ENCODE peak calls at places on chromosomes 12 and 14, in seven cellular contexts. Y is HCT116, Z is GM23248, B is PC-3, U is PC-9, M is MM.1S, C is hepatocyte. X is an unnamed sample. For H3K9me2, the result is how much of the 10 kb centered on the place peaks cover.

GRCh38 chr12:14693116-14693515 is 3.3 kb downstream of the GUCY2C start:
- DNase-seq in B (no peak), Z (no peak), U (no peak), M (no peak), Y (no peak), C (no peak), X (no peak)

GRCh38 chr12:89707623-89707991 is 1.0 kb downstream of the ATP2B1 start:
- DNase-seq in M (peak), C (peak), B (no peak), U (no peak), Y (no peak), Z (peak), X (peak)

GRCh38 chr14:81353691-81354323 is 46.3 kb downstream of the STON2 start:
- DNase-seq in U (no peak), M (no peak), Y (no peak), B (no peak), C (no peak), Z (no peak), X (peak)

GRCh38 chr12:95201056-95201670 is 16.1 kb downstream of the FGD6 start:
- DNase-seq in U (peak), B (peak), Y (no peak), M (no peak), Z (peak), C (no peak), X (no peak)

GRCh38 chr14:106522990-106523389 is 996.6 kb downstream of the TMEM121 start:
- DNase-seq in Y (no peak), M (no peak), U (no peak), B (no peak), Z (no peak), C (no peak), X (no peak)

GRCh38 chr12:106759526-106760183 is 14.8 kb upstream of the RIC8B start:
- DNase-seq in Y (no peak), Z (peak), U (no peak), M (peak), B (no peak), C (no peak), X (no peak)

GRCh38 chr14:71693373-71693772 is 238.9 kb upstream of the RGS6 start:
- DNase-seq in M (no peak), C (no peak), Y (no peak), Z (peak), B (no peak), U (no peak), X (no peak)

GRCh38 chr14:96584199-96584906 is 82.2 kb downstream of the PAPOLA start:
- DNase-seq in C (peak), Y (peak), U (no peak), Z (peak), M (peak), B (peak), X (peak)

GRCh38 chr12:81800298-81801148 is 41.4 kb upstream of the PPFIA2 start:
- DNase-seq in Z (peak), B (no peak), C (no peak), U (no peak), Y (no peak), M (no peak), X (peak)

GRCh38 chr14:31080060-31080459 is 53.9 kb upstream of the STRN3 start:
- DNase-seq in M (no peak), C (no peak), U (peak), B (peak), Y (no peak), Z (no peak), X (no peak)

GRCh38 chr14:104343294-104343625 is 204.9 kb downstream of the KIF26A start:
- DNase-seq in Z (no peak), C (no peak), M (no peak), B (no peak), Y (no peak), U (no peak), X (no peak)

GRCh38 chr14:78543433-78543832 is 373.3 kb downstream of the NRXN3 start:
- DNase-seq in M (no peak), U (no peak), Y (no peak), C (no peak), B (no peak), Z (no peak), X (no peak)

GRCh38 chr12:107109726-107110518 is 16.6 kb upstream of the CRY1 start:
- DNase-seq in Y (no peak), B (no peak), C (no peak), Z (no peak), M (no peak), U (no peak), X (no peak)

GRCh38 chr12:121689430-121689829 is 20.0 kb upstream of the MORN3 start:
- DNase-seq in B (no peak), U (no peak), C (no peak), M (no peak), Z (no peak), Y (no peak), X (no peak)

GRCh38 chr14:32077081-32078029 is at the start of gene ARHGAP5:
- DNase-seq in U (no peak), M (peak), Y (no peak), B (no peak), Z (peak), C (peak), X (peak)

GRCh38 chr12:53025250-53025649 is 19.0 kb downstream of the EIF4B start:
- DNase-seq in Y (no peak), Z (no peak), M (no peak), C (no peak), B (no peak), U (no peak), X (peak)

GRCh38 chr14:90191585-90191984 is 64.8 kb upstream of the PSMC1 start:
- DNase-seq in Z (no peak), M (no peak), C (no peak), Y (no peak), B (no peak), U (no peak), X (no peak)

GRCh38 chr12:77062396-77062795 is 3.0 kb downstream of the E2F7 start:
- DNase-seq in B (no peak), U (no peak), Y (no peak), Z (no peak), C (no peak), M (no peak), X (no peak)

GRCh38 chr12:51378749-51379148 is 12.5 kb downstream of the GALNT6 start:
- DNase-seq in U (no peak), M (peak), B (no peak), Z (no peak), Y (no peak), C (no peak), X (no peak)

GRCh38 chr12:2336409-2336829 is 283.6 kb downstream of the CACNA1C start:
- DNase-seq in C (peak), Z (peak), U (peak), M (peak), B (peak), Y (peak), X (no peak)

GRCh38 chr14:77260631-77261030 is 10.4 kb downstream of the NGB start:
- DNase-seq in U (no peak), Z (no peak), C (peak), Y (no peak), B (no peak), M (no peak), X (no peak)

GRCh38 chr14:94646481-94646880 is 34.3 kb downstream of the SERPINA3 start:
- DNase-seq in C (no peak), B (no peak), M (no peak), Y (peak), U (no peak), Z (peak), X (no peak)

GRCh38 chr12:62269464-62270228 is 9.4 kb downstream of the USP15 start:
- DNase-seq in C (no peak), Z (no peak), B (no peak), Y (no peak), M (no peak), U (no peak), X (no peak)

GRCh38 chr12:103177624-103178023 is 220.2 kb downstream of the ASCL1 start:
- DNase-seq in Y (no peak), B (no peak), M (no peak), Z (no peak), U (no peak), C (no peak), X (no peak)

GRCh38 chr14:78725086-78725485 is 554.9 kb downstream of the NRXN3 start:
- DNase-seq in U (no peak), C (no peak), Z (no peak), M (peak), B (no peak), Y (no peak), X (peak)

GRCh38 chr12:81303935-81304334 is 226.1 kb downstream of the ACSS3 start:
- DNase-seq in Y (no peak), Z (no peak), C (no peak), B (no peak), U (no peak), M (no peak), X (no peak)

GRCh38 chr12:83015390-83016225 is 328.9 kb downstream of the TMTC2 start:
- DNase-seq in U (peak), B (no peak), Y (peak), M (no peak), Z (peak), C (no peak), X (no peak)

GRCh38 chr14:20409226-20409625 is 4.1 kb downstream of the TEP1 start:
- DNase-seq in B (peak), C (no peak), Z (peak), U (no peak), M (no peak), Y (no peak), X (no peak)

GRCh38 chr12:116975779-116976393 is 65.1 kb downstream of the FBXW8 start:
- DNase-seq in Z (peak), C (no peak), U (no peak), M (no peak), B (no peak), Y (no peak), X (no peak)

GRCh38 chr14:69366069-69366468 is 32.0 kb downstream of the ERH start:
- DNase-seq in Y (no peak), M (no peak), U (no peak), C (no peak), Z (no peak), B (no peak), X (no peak)

GRCh38 chr14:99615497-99616245 is 11.7 kb upstream of the CCDC85C start:
- DNase-seq in U (no peak), C (no peak), M (no peak), Z (no peak), Y (no peak), B (no peak), X (no peak)

DNA sequence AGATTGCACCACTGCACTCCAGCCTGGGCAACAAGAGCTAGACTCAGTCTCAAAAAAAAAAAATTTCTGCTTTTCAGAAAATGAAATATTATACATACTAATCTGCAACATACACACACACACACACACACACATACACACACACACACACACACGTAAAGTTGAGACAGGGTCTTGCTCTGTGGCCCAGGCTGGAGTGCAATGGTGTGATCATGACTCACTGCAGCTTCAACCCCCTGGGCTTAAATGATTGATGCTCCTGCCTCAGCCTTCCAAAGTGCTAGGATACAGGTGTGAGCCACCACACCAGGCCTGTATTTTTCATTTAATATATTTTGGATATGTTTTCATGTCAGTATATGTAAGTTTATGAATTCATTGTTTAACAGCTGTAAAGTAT is 18.8 kb upstream of the WDR20 start:
- DNase-seq in B (no peak), M (no peak), C (no peak), Y (no peak), Z (no peak), U (no peak), X (no peak)
- H3K9me2 ChIP-seq in B (under half), M (under half), C (under half), Y (under half), Z (under half), U (under half), X (under half)

DNA sequence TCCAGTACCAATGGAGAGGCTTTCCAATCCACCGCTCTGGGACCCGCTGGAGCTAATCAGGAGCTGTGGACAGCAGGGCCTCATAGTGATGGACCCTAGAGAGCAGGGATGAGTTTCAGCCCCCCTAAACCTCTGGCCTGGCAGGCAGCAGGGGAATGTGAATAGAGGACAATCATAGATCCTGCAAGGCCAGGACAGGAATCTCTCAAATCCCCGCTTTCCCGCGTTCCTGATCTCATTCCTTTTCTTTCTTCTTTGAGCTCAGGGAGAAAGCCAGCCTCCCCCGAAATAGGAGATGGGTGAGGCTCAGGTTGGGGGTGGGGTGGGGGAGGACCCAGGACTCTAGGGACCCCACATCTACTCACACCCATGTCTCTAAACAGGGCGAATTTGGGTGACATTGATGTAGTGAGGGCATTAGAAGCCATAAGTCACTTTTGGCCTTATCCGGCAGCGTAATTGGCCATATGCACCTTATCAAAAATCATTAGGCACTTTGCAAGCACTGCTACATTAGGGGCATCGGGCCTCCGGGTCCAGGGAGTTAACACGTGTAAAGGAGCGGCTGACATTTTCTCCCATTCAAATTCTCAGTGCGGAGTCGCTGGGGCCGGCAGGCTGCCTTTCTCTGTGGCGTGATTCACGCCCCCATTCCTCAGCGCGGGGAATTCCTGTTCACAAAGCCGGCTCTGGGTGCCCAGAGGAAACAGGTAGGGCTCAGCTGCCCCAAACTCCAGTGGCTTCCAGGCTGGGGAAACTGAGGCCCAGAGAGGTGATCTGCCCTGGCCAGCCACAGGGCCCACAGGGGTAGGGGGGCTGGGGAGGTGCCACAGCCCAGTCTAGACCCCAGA is 1.6 kb downstream of the LHX5 start:
- DNase-seq in Z (no peak), U (no peak), B (no peak), Y (no peak), M (no peak), C (no peak), X (no peak)
- TF ChIP-seq EZH2 in Z (no peak), U (no peak), B (peak), Y (no peak), M (no peak), C (no peak), X (peak)

DNA sequence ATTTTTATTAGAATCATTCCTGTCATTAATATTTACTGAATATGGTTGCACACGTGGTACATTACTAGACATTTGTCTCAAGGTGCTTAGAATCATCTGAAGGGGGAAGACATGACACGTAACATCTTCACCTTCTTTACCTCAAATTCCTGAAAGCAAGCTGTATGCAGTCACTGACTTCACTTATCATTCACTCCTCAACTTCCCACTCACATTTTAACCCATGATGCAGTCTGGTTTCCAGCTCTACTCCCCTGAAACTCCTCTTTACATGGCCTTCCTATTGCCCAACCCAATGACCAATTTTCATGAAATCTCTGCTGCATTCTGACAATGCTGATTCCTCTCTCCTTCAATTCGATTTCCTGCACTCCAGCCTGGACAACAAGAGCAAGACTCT is 5.8 kb upstream of the PSMC6 start:
- DNase-seq in Y (no peak), B (no peak), M (no peak), C (no peak), Z (no peak), U (no peak), X (no peak)
- H2AFZ ChIP-seq in Y (peak), B (peak), M (no peak), C (peak), Z (peak), U (peak), X (peak)

DNA sequence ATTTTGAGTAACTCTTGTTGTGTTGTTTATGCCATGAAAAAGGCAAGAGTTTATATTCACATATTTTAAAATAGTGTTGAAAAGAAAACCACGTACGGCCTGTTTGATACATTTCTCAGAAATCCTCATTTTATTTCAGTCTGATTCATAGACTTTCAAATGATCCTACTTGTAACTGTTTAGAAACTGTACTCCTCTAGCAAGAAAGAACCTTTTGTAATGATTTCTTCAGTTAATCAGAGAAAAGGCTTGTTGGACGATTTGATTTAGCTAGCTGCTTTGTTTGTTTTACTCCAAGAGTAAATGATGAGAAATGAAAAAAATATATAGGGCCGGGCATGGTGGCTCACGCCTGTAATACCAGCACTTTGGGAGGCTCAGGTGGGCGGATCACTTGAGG is 17.2 kb downstream of the FBXO34 start:
- DNase-seq in C (no peak), M (no peak), Z (no peak), Y (no peak), B (peak), U (no peak), X (no peak)
- H3K9me2 ChIP-seq in C (under half), M (under half), Z (under half), Y (under half), B (under half), U (under half), X (under half)

GRCh38 chr14:103273145-103273846 is 60.7 kb upstream of the EIF5 start:
- DNase-seq in M (no peak), U (no peak), C (no peak), B (no peak), Y (no peak), Z (peak), X (peak)
- TF ChIP-seq EZH2 in M (no peak), U (no peak), C (no peak), B (no peak), Y (no peak), Z (no peak), X (peak)

GRCh38 chr14:34067587-34067986 is 116.7 kb upstream of the EGLN3 start:
- DNase-seq in Y (no peak), B (no peak), C (no peak), U (no peak), M (no peak), Z (no peak), X (no peak)

GRCh38 chr14:34072921-34073320 is 122.0 kb upstream of the EGLN3 start:
- DNase-seq in Y (no peak), U (no peak), M (no peak), Z (no peak), C (no peak), B (no peak), X (no peak)

GRCh38 chr14:34070917-34071407 is 120.1 kb upstream of the EGLN3 start:
- DNase-seq in C (no peak), Z (no peak), U (no peak), M (no peak), B (no peak), Y (no peak), X (no peak)

GRCh38 chr14:34072401-34072800 is 121.5 kb upstream of the EGLN3 start:
- DNase-seq in C (no peak), Z (no peak), U (no peak), B (no peak), M (no peak), Y (no peak), X (no peak)

GRCh38 chr14:34069854-34070582 is 119.1 kb upstream of the EGLN3 start:
- DNase-seq in Z (no peak), B (no peak), M (no peak), C (no peak), Y (no peak), U (no peak), X (no peak)
- H2AFZ ChIP-seq in Z (no peak), B (no peak), M (no peak), C (no peak), Y (no peak), U (no peak), X (no peak)